ENCODE peak calls at places on chromosomes 2 and 18, in seven cellular contexts. U is A549, I is GM23338, Z is K562, J is GM12878, H is HL-60, G is HepG2. Y is an unnamed sample.

GRCh38 chr2:86232373-86232784 is 33.1 kb downstream of the MRPL35 start:
- DNase-seq in U (no peak), I (no peak), Z (no peak), J (no peak), H (no peak), G (no peak), Y (no peak)

GRCh38 chr2:226798422-226799210 is 1.0 kb downstream of the IRS1 start:
- DNase-seq in U (peak), I (peak), Z (no peak), J (no peak), H (peak), G (no peak), Y (no peak)

GRCh38 chr2:172339431-172340010 is 87.9 kb upstream of the ITGA6 start:
- DNase-seq in U (no peak), I (no peak), Z (no peak), J (no peak), H (no peak), G (peak), Y (no peak)

GRCh38 chr2:79882548-79882947 is 369.7 kb downstream of the CTNNA2 start:
- DNase-seq in U (no peak), I (no peak), Z (no peak), J (no peak), H (no peak), G (no peak), Y (no peak)

GRCh38 chr2:4618630-4619228 is 915.4 kb downstream of the DCDC2C start:
- DNase-seq in U (no peak), I (no peak), Z (no peak), J (no peak), H (no peak), G (no peak), Y (no peak)

GRCh38 chr2:7593286-7593685 is 676.1 kb downstream of the RNF144A start:
- DNase-seq in U (no peak), I (no peak), Z (no peak), J (no peak), H (no peak), G (no peak), Y (no peak)

GRCh38 chr2:30177861-30178465 is 31.2 kb downstream of the YPEL5 start:
- DNase-seq in U (no peak), I (no peak), Z (no peak), J (no peak), H (no peak), G (no peak), Y (no peak)

GRCh38 chr2:160411167-160411566 is 82.4 kb downstream of the RBMS1 start:
- DNase-seq in U (no peak), I (no peak), Z (no peak), J (no peak), H (peak), G (no peak), Y (no peak)

GRCh38 chr2:111071480-111072143 is 49.1 kb upstream of the BCL2L11 start:
- DNase-seq in U (peak), I (no peak), Z (no peak), J (peak), H (no peak), G (no peak), Y (no peak)

GRCh38 chr2:102485151-102485769 is 12.2 kb downstream of the SLC9A4 start:
- DNase-seq in U (no peak), I (no peak), Z (no peak), J (no peak), H (no peak), G (no peak), Y (no peak)

GRCh38 chr18:61991201-61991600 is 98.4 kb upstream of the RNF152 start:
- DNase-seq in U (no peak), I (no peak), Z (no peak), J (no peak), H (peak), G (no peak), Y (no peak)

GRCh38 chr2:236918513-236918912 is 167.2 kb upstream of the COPS8 start:
- DNase-seq in U (no peak), I (no peak), Z (no peak), J (no peak), H (no peak), G (no peak), Y (no peak)

GRCh38 chr2:236916181-236916580 is 169.5 kb upstream of the COPS8 start:
- DNase-seq in U (no peak), I (no peak), Z (no peak), J (no peak), H (no peak), G (no peak), Y (no peak)

GRCh38 chr2:236922061-236922460 is 163.6 kb upstream of the COPS8 start:
- DNase-seq in U (no peak), I (no peak), Z (no peak), J (no peak), H (no peak), G (no peak), Y (no peak)

GRCh38 chr2:236917164-236917563 is 168.5 kb upstream of the COPS8 start:
- DNase-seq in U (no peak), I (no peak), Z (no peak), J (no peak), H (no peak), G (no peak), Y (no peak)

GRCh38 chr2:236919209-236919608 is 166.5 kb upstream of the COPS8 start:
- DNase-seq in U (peak), I (no peak), Z (no peak), J (no peak), H (no peak), G (no peak), Y (no peak)
- TF ChIP-seq REST in U (no peak), I (no peak), Z (no peak), J (no peak), H (no peak), G (no peak), Y (no peak)

GRCh38 chr2:9983413-9984216 is 32.1 kb downstream of the GRHL1 start:
- DNase-seq in U (no peak), I (no peak), Z (no peak), J (no peak), H (no peak), G (no peak), Y (no peak)

GRCh38 chr2:9985531-9985930 is 34.0 kb downstream of the GRHL1 start:
- DNase-seq in U (no peak), I (no peak), Z (no peak), J (no peak), H (no peak), G (no peak), Y (no peak)

GRCh38 chr2:9982891-9983290 is 31.4 kb downstream of the GRHL1 start:
- DNase-seq in U (no peak), I (no peak), Z (no peak), J (no peak), H (no peak), G (no peak), Y (no peak)

GRCh38 chr2:9984217-9984739 is 32.8 kb downstream of the GRHL1 start:
- DNase-seq in U (peak), I (peak), Z (peak), J (peak), H (no peak), G (peak), Y (peak)

GRCh38 chr2:9984861-9985480 is 33.5 kb downstream of the GRHL1 start:
- DNase-seq in U (no peak), I (no peak), Z (no peak), J (no peak), H (no peak), G (no peak), Y (no peak)
- TF ChIP-seq REST in U (no peak), I (no peak), Z (no peak), J (no peak), H (no peak), G (no peak), Y (no peak)

DNA sequence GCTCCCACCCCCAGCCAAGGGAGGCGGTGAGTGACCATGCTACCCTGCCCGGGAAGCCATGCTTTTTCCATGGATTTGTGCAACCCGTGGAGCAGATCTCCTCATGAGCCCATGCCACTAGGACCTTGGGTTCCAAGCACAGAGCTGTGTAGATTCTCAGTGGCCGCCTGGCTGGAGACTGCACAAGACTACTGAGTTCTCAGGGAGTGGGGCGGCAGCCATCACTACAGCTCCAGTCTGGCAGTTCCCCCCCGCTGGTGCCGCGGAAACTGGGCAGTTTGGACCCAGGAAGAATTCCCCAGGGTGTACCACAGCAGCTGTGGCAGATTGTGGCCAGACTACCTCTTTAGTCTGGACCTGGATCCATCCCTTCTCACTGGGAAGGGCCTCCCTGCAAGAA is 470.6 kb downstream of the LRP1B start:
- DNase-seq in U (no peak), I (no peak), Z (no peak), J (no peak), H (no peak), G (no peak), Y (no peak)
- TF ChIP-seq REST in U (no peak), I (no peak), Z (no peak), J (no peak), H (no peak), G (no peak), Y (no peak)

GRCh38 chr2:48852938-48853337 is 97.4 kb upstream of the LHCGR start:
- DNase-seq in U (no peak), I (no peak), Z (no peak), J (no peak), H (no peak), G (no peak), Y (no peak)

GRCh38 chr2:48854681-48855080 is 99.2 kb upstream of the LHCGR start:
- DNase-seq in U (no peak), I (no peak), Z (no peak), J (no peak), H (no peak), G (no peak), Y (no peak)

GRCh38 chr2:48856144-48856543 is 100.6 kb upstream of the LHCGR start:
- DNase-seq in U (no peak), I (no peak), Z (no peak), J (no peak), H (no peak), G (no peak), Y (no peak)

GRCh38 chr2:48856657-48857056 is 101.1 kb upstream of the LHCGR start:
- DNase-seq in U (no peak), I (no peak), Z (no peak), J (no peak), H (no peak), G (no peak), Y (no peak)

DNA sequence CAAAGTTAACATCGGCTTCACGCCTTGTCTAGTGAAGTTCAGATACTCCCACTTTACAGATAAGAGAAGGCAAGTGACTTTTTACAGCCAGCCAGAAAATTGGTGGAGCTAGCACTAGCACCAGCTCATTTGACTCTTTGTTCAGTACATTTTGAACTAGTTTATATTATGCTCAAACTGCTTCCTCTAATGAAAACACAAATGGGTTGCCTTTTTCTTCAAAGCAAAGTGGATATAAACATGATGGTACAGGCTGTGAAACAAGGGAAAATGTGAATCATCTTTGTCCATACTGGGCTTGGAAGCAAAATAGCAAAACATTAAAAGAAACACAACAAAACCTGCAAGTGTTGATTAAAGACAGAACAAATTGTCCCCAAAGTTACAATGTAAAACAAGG is 99.6 kb upstream of the LHCGR start:
- DNase-seq in U (no peak), I (no peak), Z (no peak), J (no peak), H (no peak), G (no peak), Y (no peak)
- TF ChIP-seq REST in U (no peak), I (no peak), Z (no peak), J (no peak), H (no peak), G (no peak), Y (no peak)

DNA sequence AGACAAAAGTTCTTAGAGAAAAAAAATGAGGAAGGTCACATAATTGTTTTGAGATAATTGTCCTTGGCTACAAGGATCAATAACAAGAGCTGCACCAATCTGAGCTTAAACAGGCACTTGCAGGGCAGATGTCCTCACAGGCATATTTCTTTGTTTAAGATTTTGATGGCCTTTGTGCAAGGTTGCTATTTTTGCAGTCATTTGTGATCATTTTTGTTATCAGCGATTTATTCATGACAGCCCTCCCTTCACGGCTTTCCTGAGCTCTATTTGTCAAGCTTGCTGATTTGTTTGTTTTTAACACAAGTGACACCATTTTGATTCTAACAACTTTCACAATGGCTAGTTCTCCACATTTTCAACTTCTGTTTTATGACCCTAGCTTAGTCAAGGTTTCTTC is 418.6 kb upstream of the REG3G start:
- DNase-seq in U (no peak), I (no peak), Z (no peak), J (no peak), H (no peak), G (no peak), Y (no peak)
- TF ChIP-seq REST in U (no peak), I (no peak), Z (no peak), J (no peak), H (no peak), G (no peak), Y (no peak)

GRCh38 chr18:73579698-73580097 is 567.9 kb downstream of the FBXO15 start:
- DNase-seq in U (no peak), I (no peak), Z (no peak), J (no peak), H (no peak), G (no peak), Y (no peak)

DNA sequence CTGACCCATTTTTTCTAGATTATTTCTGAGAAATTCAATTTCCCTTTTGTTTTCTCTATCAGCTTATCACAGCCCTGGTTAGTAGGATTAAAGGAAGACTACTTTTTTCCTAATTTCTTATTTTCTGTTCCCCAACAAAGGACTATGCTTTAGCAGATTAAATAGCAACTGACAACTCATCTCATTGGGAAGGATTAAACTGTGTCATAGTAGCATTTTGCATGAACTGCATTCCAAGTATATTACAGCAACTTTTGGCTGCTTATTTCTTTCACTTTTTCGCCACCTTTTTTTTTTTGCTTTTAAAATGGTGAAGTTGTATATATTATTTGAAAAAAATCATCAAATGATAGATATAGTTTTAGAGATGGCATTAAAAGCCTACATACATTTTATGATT is 570.3 kb downstream of the FBXO15 start:
- DNase-seq in U (no peak), I (no peak), Z (no peak), J (no peak), H (no peak), G (no peak), Y (no peak)
- TF ChIP-seq REST in U (no peak), I (no peak), Z (no peak), J (no peak), H (no peak), G (no peak), Y (no peak)